ENCODE peak calls at places on chromosomes 12 and 14, in four cellular contexts. V is astrocyte of the spinal cord; A is stimulated activated CD4-positive, alpha-beta T cell treated with anti-CD3 and anti-CD28 coated beads, TNF-alpha, amount 100 ng/mL, for 48 hours; E is suprapubic skin. Y is an unnamed sample.

GRCh38 chr14:63800083-63800482 is 52.7 kb upstream of the SYNE2 start:
- DNase-seq in A (no peak), E (no peak), V (no peak), Y (no peak)

GRCh38 chr12:116673713-116674112 is 64.2 kb downstream of the SPRING1 start:
- DNase-seq in E (no peak), A (no peak), V (no peak), Y (no peak)

GRCh38 chr14:103549361-103550311 is 12.8 kb downstream of the BAG5 start:
- DNase-seq in A (no peak), V (no peak), E (peak; percentile 78), Y (no peak)

GRCh38 chr12:69977991-69978390 is 153.0 kb downstream of the MYRFL start:
- DNase-seq in A (no peak), E (no peak), V (no peak), Y (no peak)

GRCh38 chr12:88628856-88629509 is 48.7 kb upstream of the KITLG start:
- DNase-seq in A (no peak), E (no peak), V (no peak), Y (no peak)

GRCh38 chr12:6605425-6606330 is 1.5 kb downstream of the CHD4 start:
- DNase-seq in A (no peak), V (peak; percentile 22), E (no peak), Y (no peak)

GRCh38 chr14:24889843-24890242 is 160.1 kb downstream of the STXBP6 start:
- DNase-seq in A (no peak), E (no peak), V (no peak), Y (no peak)

GRCh38 chr12:47033081-47033480 is 46.3 kb upstream of the PCED1B start:
- DNase-seq in A (no peak), E (no peak), V (no peak), Y (no peak)

GRCh38 chr12:71107976-71108749 is 49.6 kb downstream of the TSPAN8 start:
- DNase-seq in A (no peak), E (no peak), V (no peak), Y (no peak)

GRCh38 chr12:31736472-31736871 is 7.7 kb upstream of the AMN1 start:
- DNase-seq in V (peak; percentile 82), A (peak; percentile 58), E (no peak), Y (no peak)

GRCh38 chr14:68146812-68147211 is 327.2 kb downstream of the RAD51B start:
- DNase-seq in A (no peak), E (no peak), V (peak; percentile 98), Y (no peak)

GRCh38 chr12:54372113-54372806 is 8.0 kb upstream of the GPR84 start:
- DNase-seq in V (no peak), A (no peak), E (no peak), Y (no peak)

GRCh38 chr14:72801381-72801812 is 92.5 kb downstream of the DPF3 start:
- DNase-seq in E (no peak), V (peak; percentile 98), A (no peak), Y (no peak)

GRCh38 chr12:84960918-84961317 is 48.3 kb upstream of the SLC6A15 start:
- DNase-seq in V (no peak), E (no peak), A (no peak), Y (no peak)

GRCh38 chr14:74592476-74593191 is 19.4 kb downstream of the LTBP2 start:
- DNase-seq in A (no peak), E (no peak), V (no peak), Y (no peak)

GRCh38 chr12:122527478-122527944 is 462 bp downstream of the KNTC1 start:
- DNase-seq in E (no peak), A (no peak), V (no peak), Y (no peak)

GRCh38 chr12:66269757-66270383 is 32.4 kb upstream of the HELB start:
- DNase-seq in V (peak; percentile 52), E (no peak), A (no peak), Y (no peak)

GRCh38 chr12:45034861-45035265 is 16.0 kb downstream of the DBX2 start:
- DNase-seq in A (no peak), E (no peak), V (no peak), Y (no peak)

GRCh38 chr12:98724384-98725155 is 79.5 kb downstream of the APAF1 start:
- DNase-seq in V (peak; percentile 31), E (no peak), A (no peak), Y (no peak)

GRCh38 chr12:113477842-113478215 is 6.2 kb upstream of the LHX5 start:
- DNase-seq in E (no peak), V (no peak), A (no peak), Y (no peak)

GRCh38 chr12:122023339-122024131 is 1.9 kb downstream of the BCL7A start:
- DNase-seq in V (peak; percentile 65), A (no peak), E (peak; percentile 85), Y (no peak)

GRCh38 chr12:124927325-124928094 is 13.1 kb upstream of the UBC start:
- DNase-seq in E (peak; percentile 95), V (peak; percentile 88), A (peak; percentile 95), Y (peak; percentile 94)

GRCh38 chr12:102023343-102023930 is 38.4 kb downstream of the WASHC3 start:
- DNase-seq in V (peak; percentile 77), A (no peak), E (no peak), Y (no peak)

GRCh38 chr14:58846682-58847465 is 209.1 kb downstream of the DACT1 start:
- DNase-seq in A (no peak), V (no peak), E (no peak), Y (no peak)

GRCh38 chr12:124919646-124920352 is 5.3 kb upstream of the UBC start:
- DNase-seq in V (peak; percentile 56), E (no peak), A (no peak), Y (no peak)

GRCh38 chr14:50600849-50601248 is 40.9 kb downstream of the ATL1 start:
- DNase-seq in A (no peak), V (no peak), E (no peak), Y (no peak)

GRCh38 chr12:132886529-132887477 is 602 bp downstream of the CHFR start:
- DNase-seq in E (no peak), V (peak; percentile 7), A (no peak), Y (no peak)

GRCh38 chr12:93960521-93960920 is 187.9 kb upstream of the PLXNC1 start:
- DNase-seq in E (no peak), A (no peak), V (peak; percentile 9), Y (no peak)

GRCh38 chr12:60205500-60205899 is 609.7 kb downstream of the SLC16A7 start:
- DNase-seq in A (no peak), E (no peak), V (peak; percentile 50), Y (no peak)

GRCh38 chr14:89013098-89013504 is 188.7 kb downstream of the TTC8 start:
- DNase-seq in A (no peak), V (peak; percentile 20), E (no peak), Y (no peak)

GRCh38 chr12:122994140-122994675 is 13.7 kb downstream of the ARL6IP4 start:
- DNase-seq in A (no peak), E (no peak), V (no peak), Y (no peak)

GRCh38 chr12:112855375-112855774 is 51.4 kb upstream of the OAS1 start:
- DNase-seq in E (no peak), A (no peak), V (no peak), Y (peak; percentile 42)